ENCODE peak calls at places on chromosomes 11 and 22, in four cellular contexts. H, O, A and C are unnamed samples.

GRCh38 chr11:64868904-64869570 is 9.4 kb downstream of the EHD1 start:
- DNase-seq in H (no peak), O (no peak), A (peak; percentile 95), C (no peak)

GRCh38 chr11:69657456-69657910 is 16.5 kb downstream of the CCND1 start:
- DNase-seq in H (peak; percentile 37), O (no peak), A (no peak), C (no peak)

GRCh38 chr11:61917357-61918109 is at the start of gene RAB3IL1:
- DNase-seq in H (peak; percentile 94), O (no peak), A (peak; percentile 40), C (no peak)

GRCh38 chr11:36016263-36016662 is 72.4 kb downstream of the LDLRAD3 start:
- DNase-seq in H (no peak), O (no peak), A (no peak), C (no peak)

GRCh38 chr11:44066732-44067131 is 662 bp downstream of the ACCS start:
- DNase-seq in H (peak; percentile 42), O (no peak), A (peak; percentile 72), C (no peak)

GRCh38 chr11:94089356-94089755 is 39.3 kb upstream of the PANX1 start:
- DNase-seq in H (no peak), O (no peak), A (no peak), C (no peak)

GRCh38 chr11:42077794-42078193 is 618.3 kb upstream of the LRRC4C start:
- DNase-seq in H (no peak), O (no peak), A (no peak), C (no peak)

GRCh38 chr22:41242396-41243117 is 1.8 kb upstream of the CHADL start:
- DNase-seq in H (no peak), O (no peak), A (peak; percentile 17), C (no peak)

GRCh38 chr11:839875-840617 is 2.3 kb downstream of the POLR2L start:
- DNase-seq in H (peak; percentile 56), O (no peak), A (no peak), C (no peak)

GRCh38 chr11:30926130-30926529 is 340.0 kb upstream of the MPPED2 start:
- DNase-seq in H (no peak), O (no peak), A (no peak), C (no peak)

GRCh38 chr11:113871331-113871730 is 4.0 kb downstream of the USP28 start:
- DNase-seq in H (no peak), O (no peak), A (peak; percentile 8), C (no peak)

GRCh38 chr11:96199563-96200025 is 143.4 kb downstream of the MAML2 start:
- DNase-seq in H (no peak), O (no peak), A (peak; percentile 87), C (no peak)

GRCh38 chr22:43819691-43820670 is 7.9 kb upstream of the EFCAB6 start:
- DNase-seq in H (no peak), O (no peak), A (no peak), C (no peak)

GRCh38 chr11:26188559-26188958 is 143.4 kb upstream of the ANO3 start:
- DNase-seq in H (no peak), O (no peak), A (peak; percentile 14), C (no peak)

GRCh38 chr11:11178671-11179070 is 174.4 kb downstream of the CSNK2A3 start:
- DNase-seq in H (no peak), O (no peak), A (peak; percentile 26), C (no peak)

GRCh38 chr11:78189851-78190250 is 1.1 kb downstream of the USP35 start:
- DNase-seq in H (no peak), O (no peak), A (no peak), C (no peak)

GRCh38 chr11:77201370-77201769 is 73.3 kb downstream of the MYO7A start:
- DNase-seq in H (no peak), O (peak; percentile 3), A (no peak), C (no peak)

GRCh38 chr22:42270512-42271190 is at the start of gene TCF20:
- DNase-seq in H (peak; percentile 90), O (peak; percentile 76), A (peak; percentile 83), C (peak; percentile 78)

GRCh38 chr11:59678118-59678812 is 9.4 kb upstream of the PATL1 start:
- DNase-seq in H (no peak), O (no peak), A (no peak), C (no peak)

GRCh38 chr22:18012528-18012927 is 11.8 kb downstream of the MICAL3 start:
- DNase-seq in H (no peak), O (no peak), A (no peak), C (no peak)

GRCh38 chr11:69922015-69922595 is 102.9 kb upstream of the FGF3 start:
- DNase-seq in H (no peak), O (no peak), A (no peak), C (no peak)

GRCh38 chr11:76263166-76263565 is 56.9 kb upstream of the WNT11 start:
- DNase-seq in H (no peak), O (no peak), A (no peak), C (no peak)

GRCh38 chr22:44102856-44103255 is 77.9 kb upstream of the PARVG start:
- DNase-seq in H (no peak), O (no peak), A (no peak), C (no peak)

GRCh38 chr11:10390375-10390774 is 64.7 kb upstream of the AMPD3 start:
- DNase-seq in H (no peak), O (no peak), A (no peak), C (no peak)

GRCh38 chr11:11532574-11532973 is 89.2 kb downstream of the GALNT18 start:
- DNase-seq in H (no peak), O (no peak), A (no peak), C (no peak)

GRCh38 chr11:94546886-94547285 is 3.2 kb downstream of the FUT4 start:
- DNase-seq in H (no peak), O (no peak), A (no peak), C (no peak)

GRCh38 chr11:119794141-119794665 is 65.2 kb upstream of the NECTIN1 start:
- DNase-seq in H (no peak), O (no peak), A (no peak), C (no peak)

GRCh38 chr11:59144096-59144495 is 1.4 kb downstream of the FAM111A start:
- DNase-seq in H (no peak), O (no peak), A (no peak), C (no peak)

GRCh38 chr11:57434640-57435546 is 8.0 kb upstream of the SLC43A3 start:
- DNase-seq in H (no peak), O (no peak), A (peak; percentile 98), C (no peak)

GRCh38 chr11:48109046-48109666 is 107.5 kb upstream of the OR4B1 start:
- DNase-seq in H (no peak), O (no peak), A (peak; percentile 63), C (no peak)

GRCh38 chr22:46062971-46063631 is 86.1 kb upstream of the WNT7B start:
- DNase-seq in H (peak; percentile 64), O (no peak), A (no peak), C (no peak)

GRCh38 chr22:46064966-46065666 is 85.2 kb upstream of the PPARA start:
- DNase-seq in H (no peak), O (no peak), A (no peak), C (no peak)

GRCh38 chr22:46065733-46066454 is 84.4 kb upstream of the PPARA start:
- DNase-seq in H (no peak), O (no peak), A (no peak), C (no peak)

GRCh38 chr22:46063861-46064235 is 86.5 kb upstream of the PPARA start:
- DNase-seq in H (no peak), O (no peak), A (no peak), C (no peak)

DNA sequence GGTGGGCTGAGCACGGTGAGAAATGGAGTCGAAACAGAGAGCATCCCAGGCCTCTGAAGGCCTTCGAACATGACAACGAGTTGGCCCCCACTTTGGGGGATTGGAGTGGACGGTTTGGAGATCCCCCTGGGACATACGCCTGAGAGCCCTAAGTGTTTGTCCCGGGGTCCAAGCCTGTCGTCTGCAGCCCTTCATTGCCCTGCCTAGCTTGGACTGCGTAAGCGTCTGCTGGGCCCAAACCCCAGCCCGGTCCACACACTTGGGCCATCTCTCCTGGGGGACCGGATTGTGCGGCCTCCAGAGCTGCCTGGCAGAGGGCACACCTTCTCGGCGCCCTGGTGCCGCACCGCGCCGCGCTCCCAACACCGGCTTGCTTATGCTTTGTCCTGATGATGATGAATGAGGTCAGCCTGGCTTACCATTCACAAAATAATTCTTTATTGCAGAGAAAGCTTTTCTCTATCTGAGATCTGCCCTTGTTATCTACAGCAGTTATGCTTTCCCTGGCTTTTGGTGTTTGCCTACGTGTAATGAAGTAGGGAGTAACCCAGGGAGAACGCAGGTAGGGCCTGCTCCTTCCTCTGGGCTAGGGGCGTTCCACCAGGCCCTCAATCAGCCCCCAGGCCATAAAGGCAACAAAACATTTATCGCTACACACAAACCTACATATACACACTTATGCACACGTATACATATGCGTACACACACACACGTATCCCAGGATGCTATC is 85.9 kb upstream of the PPARA start:
- DNase-seq in H (peak; percentile 70), O (no peak), A (no peak), C (no peak)
- H3K4me1 ChIP-seq in H (peaks cover 34% of the 10 kb centered on the region), O (no peaks in the 10 kb centered on the region), A (peaks cover 10% of the 10 kb centered on the region), C (peaks cover 8% of the 10 kb centered on the region)

DNA sequence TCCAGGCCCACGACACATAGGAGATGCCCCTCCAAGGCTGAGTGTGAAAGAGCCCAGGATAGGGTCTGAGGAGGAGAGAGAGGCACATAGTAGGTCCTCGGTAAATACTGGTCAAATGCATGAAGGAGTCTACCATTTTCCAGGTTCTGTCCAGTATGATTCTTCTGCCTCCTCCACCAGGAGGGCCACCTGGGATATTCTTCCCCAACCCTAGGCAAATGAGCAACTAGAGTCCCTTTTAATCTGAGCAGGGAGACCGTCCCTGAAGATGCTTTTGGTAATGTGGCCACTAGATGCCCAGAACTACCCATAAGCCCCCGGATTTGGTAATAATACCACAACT is 6.7 kb downstream of the PDGFB start:
- DNase-seq in H (no peak), O (no peak), A (no peak), C (no peak)
- H3K4me1 ChIP-seq in H (no peaks in the 10 kb centered on the region), O (peaks cover 55% of the 10 kb centered on the region), A (peaks cover 69% of the 10 kb centered on the region), C (peaks cover 70% of the 10 kb centered on the region)

DNA sequence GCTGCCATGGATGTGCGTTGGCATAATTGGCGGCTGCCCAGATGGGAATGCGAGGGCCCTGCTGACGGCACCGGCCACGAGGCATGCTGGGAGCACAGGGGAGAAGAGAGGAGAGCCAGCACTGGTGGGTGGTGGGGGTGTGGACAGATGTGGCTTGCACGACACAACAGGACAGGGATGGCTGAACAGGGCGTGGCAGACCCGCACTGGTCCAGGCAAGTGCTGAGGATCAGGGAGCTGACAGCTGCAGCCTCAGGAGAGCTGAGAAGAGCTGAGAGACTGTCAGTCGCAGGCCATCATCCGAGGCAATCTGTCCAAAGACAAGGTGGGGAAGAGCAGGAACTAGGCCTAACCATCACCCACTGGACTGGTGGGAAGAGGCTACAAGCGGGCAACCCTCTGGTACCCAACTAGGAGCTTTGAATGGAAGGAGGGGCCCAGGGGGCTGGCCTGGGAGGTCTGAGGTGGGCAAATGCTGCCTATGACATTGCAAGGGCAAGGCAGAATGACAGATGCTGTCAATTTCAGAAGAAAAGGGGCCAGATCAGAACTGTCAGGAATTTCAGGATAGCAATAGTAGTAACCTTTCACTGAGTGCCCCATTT is 2.4 kb downstream of the GNB1L start:
- DNase-seq in H (no peak), O (no peak), A (no peak), C (no peak)
- H3K4me1 ChIP-seq in H (peaks cover 18% of the 10 kb centered on the region), O (peaks cover 21% of the 10 kb centered on the region), A (peaks cover 54% of the 10 kb centered on the region), C (peaks cover 37% of the 10 kb centered on the region)

GRCh38 chr22:45615364-45615763 is 56.3 kb upstream of the ATXN10 start:
- DNase-seq in H (no peak), O (no peak), A (no peak), C (no peak)

GRCh38 chr22:45612940-45613339 is 58.7 kb upstream of the ATXN10 start:
- DNase-seq in H (no peak), O (no peak), A (no peak), C (no peak)

GRCh38 chr22:45617948-45618347 is 53.7 kb upstream of the ATXN10 start:
- DNase-seq in H (no peak), O (no peak), A (no peak), C (no peak)

GRCh38 chr22:45612451-45612901 is 59.2 kb upstream of the ATXN10 start:
- DNase-seq in H (no peak), O (no peak), A (no peak), C (peak; percentile 13)

GRCh38 chr22:45616432-45616831 is 55.2 kb upstream of the ATXN10 start:
- DNase-seq in H (no peak), O (no peak), A (no peak), C (no peak)
- H3K4me1 ChIP-seq in H (no peaks in the 10 kb centered on the region), O (no peaks in the 10 kb centered on the region), A (peaks cover 8% of the 10 kb centered on the region), C (no peaks in the 10 kb centered on the region)